ENCODE peak calls at places on chromosomes 1 and 21, in five cellular contexts. T, L, F, B and Z are unnamed samples.

GRCh38 chr21:33266784-33267135 is 593 bp downstream of the IL10RB start:
- DNase-seq in F (no peak), B (no peak), L (no peak), T (no peak), Z (no peak)

GRCh38 chr1:12486401-12487005 is 131.5 kb downstream of the DHRS3 start:
- DNase-seq in B (no peak), T (peak; percentile 87), L (no peak), F (no peak), Z (no peak)

GRCh38 chr1:54356680-54357147 is 49.5 kb downstream of the SSBP3 start:
- DNase-seq in L (peak; percentile 4), F (no peak), T (no peak), B (no peak), Z (peak; percentile 16)

GRCh38 chr21:24197956-24198355 is 1409.3 kb downstream of the MRPL39 start:
- DNase-seq in T (no peak), L (no peak), F (no peak), B (no peak), Z (no peak)

GRCh38 chr1:226863446-226863845 is 7.0 kb upstream of the PSEN2 start:
- DNase-seq in L (no peak), F (no peak), B (peak; percentile 83), T (no peak), Z (no peak)

GRCh38 chr1:245330951-245331350 is 176.2 kb downstream of the KIF26B start:
- DNase-seq in F (no peak), L (no peak), T (no peak), B (no peak), Z (no peak)

GRCh38 chr1:27971674-27972073 is 11.9 kb downstream of the XKR8 start:
- DNase-seq in B (no peak), F (no peak), T (no peak), L (no peak), Z (no peak)

GRCh38 chr1:93965256-93965655 is 56.0 kb upstream of the GCLM start:
- DNase-seq in T (no peak), B (peak; percentile 43), F (no peak), L (no peak), Z (no peak)

GRCh38 chr1:2925291-2925690 is 96.0 kb upstream of the ACTRT2 start:
- DNase-seq in T (no peak), B (no peak), F (no peak), L (no peak), Z (no peak)
- H3K9me3 ChIP-seq in T (no peaks in the 10 kb centered on the region), B (no peaks in the 10 kb centered on the region), F (peaks cover 4% of the 10 kb centered on the region), L (no peaks in the 10 kb centered on the region), Z (no peaks in the 10 kb centered on the region)

DNA sequence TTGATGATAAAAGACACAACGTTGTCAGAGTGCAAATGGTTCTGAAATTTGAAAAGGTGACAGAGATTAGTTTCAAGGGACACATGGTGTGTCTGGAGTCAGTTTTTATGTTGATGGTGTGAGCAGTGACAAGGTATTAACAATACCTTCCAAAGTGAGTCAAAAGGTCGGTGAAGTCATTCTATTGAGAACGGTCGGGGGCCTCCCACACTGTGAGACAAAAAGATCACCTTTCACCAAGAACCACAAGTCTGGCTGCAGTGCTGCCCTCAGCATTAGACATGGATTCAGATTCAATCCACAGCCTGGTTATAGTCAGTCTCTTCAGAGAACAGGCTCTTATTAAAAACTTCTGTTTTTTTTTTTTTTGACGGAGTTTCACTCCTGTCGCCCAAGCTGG is 26.5 kb downstream of the ZNF124 start:
- DNase-seq in L (no peak), F (no peak), T (no peak), B (no peak), Z (no peak)
- H3K9me3 ChIP-seq in L (peaks cover 64% of the 10 kb centered on the region), F (peaks cover 53% of the 10 kb centered on the region), T (peaks cover 47% of the 10 kb centered on the region), B (peaks cover 30% of the 10 kb centered on the region), Z (peaks cover 39% of the 10 kb centered on the region)

DNA sequence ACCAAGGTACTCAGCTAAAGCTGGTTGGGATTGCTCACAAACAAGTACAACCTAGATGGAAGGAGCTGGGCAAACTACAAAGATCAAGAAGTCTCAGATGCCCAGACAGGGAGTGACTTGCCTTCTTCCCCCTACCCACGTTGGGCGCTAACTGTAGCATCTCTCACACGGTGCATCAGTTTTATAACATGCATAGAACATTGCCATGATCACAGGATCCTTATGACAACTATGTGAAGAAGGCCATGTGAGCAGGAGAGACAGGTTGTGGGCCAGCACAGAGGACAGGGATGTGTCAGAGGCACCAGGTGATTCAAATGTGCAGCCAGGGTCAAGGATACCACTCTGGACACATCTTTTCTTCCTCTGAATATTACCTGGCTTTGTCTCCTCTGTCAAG is 28.3 kb upstream of the CYP4B1 start:
- DNase-seq in T (no peak), F (no peak), B (no peak), L (no peak), Z (no peak)
- H3K9me3 ChIP-seq in T (peaks cover 19% of the 10 kb centered on the region), F (peaks cover 28% of the 10 kb centered on the region), B (peaks cover 10% of the 10 kb centered on the region), L (peaks cover 11% of the 10 kb centered on the region), Z (peaks cover 4% of the 10 kb centered on the region)

DNA sequence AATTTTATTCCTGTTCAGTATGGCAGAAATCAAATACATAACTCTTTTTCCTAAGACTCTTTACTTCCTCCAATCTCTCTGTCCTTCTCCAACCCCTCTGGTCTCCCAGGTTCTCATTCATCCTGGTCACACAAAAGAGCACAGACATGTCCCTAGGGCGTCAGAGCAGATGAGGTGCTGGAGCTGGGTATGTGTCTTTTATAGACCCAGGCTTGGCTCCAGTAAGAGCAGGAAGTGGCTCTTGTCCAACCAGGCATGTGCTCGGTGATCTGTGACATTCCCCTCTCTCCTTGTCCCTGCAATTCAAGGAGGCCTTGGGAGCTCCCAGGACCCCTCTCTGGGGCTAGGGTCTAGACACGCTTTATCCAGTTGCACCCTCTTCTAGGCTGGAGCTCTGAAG is 18.0 kb upstream of the LCE2D start:
- DNase-seq in T (no peak), F (no peak), L (no peak), B (no peak), Z (no peak)
- H3K9me3 ChIP-seq in T (peaks cover 3% of the 10 kb centered on the region), F (no peaks in the 10 kb centered on the region), L (no peaks in the 10 kb centered on the region), B (no peaks in the 10 kb centered on the region), Z (no peaks in the 10 kb centered on the region)

GRCh38 chr1:100287162-100287561 is 21.1 kb downstream of the RTCA start:
- DNase-seq in L (no peak), F (no peak), T (no peak), B (no peak), Z (no peak)
- H3K9me3 ChIP-seq in L (no peaks in the 10 kb centered on the region), F (no peaks in the 10 kb centered on the region), T (no peaks in the 10 kb centered on the region), B (no peaks in the 10 kb centered on the region), Z (no peaks in the 10 kb centered on the region)

DNA sequence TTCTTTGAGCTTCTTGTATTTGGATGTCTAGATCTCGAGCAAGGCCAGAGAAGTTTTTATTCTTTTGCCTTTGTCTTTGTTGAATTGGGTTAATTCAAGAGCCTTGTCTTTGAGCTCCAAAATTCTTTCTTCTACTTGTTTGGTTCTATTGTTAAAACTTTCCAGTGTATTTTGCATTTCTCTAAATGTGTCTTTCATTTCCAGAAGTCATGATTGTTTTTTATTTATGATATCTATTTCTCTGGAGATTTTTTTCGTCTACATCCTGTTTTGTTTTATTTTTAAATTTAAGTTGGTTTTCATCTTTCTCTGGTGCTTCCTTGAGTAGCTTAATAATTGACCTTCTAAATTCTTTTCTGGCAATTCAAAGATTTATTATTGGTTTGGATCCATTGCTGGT is 61.8 kb downstream of the DTL start:
- DNase-seq in F (no peak), B (no peak), L (no peak), T (no peak), Z (no peak)
- H3K9me3 ChIP-seq in F (no peaks in the 10 kb centered on the region), B (no peaks in the 10 kb centered on the region), L (no peaks in the 10 kb centered on the region), T (no peaks in the 10 kb centered on the region), Z (no peaks in the 10 kb centered on the region)